ENCODE peak calls at places on chromosomes 3 and 15, in nine cellular contexts. W is substantia nigra, Y is HT1080, Z is WTC11, I is memory B cell, S is T-helper 17 cell, T is non-pigmented ciliary epithelial cell, O is NCI-H1092, F is LoVo. Q is an unnamed sample.

GRCh38 chr3:128648402-128648801 is 2.2 kb downstream of the RPN1 start:
- DNase-seq in Z (no peak), O (no peak), Y (no peak), F (no peak), I (no peak), T (no peak), W (no peak), S (no peak), Q (no peak)

GRCh38 chr3:48248095-48248863 is 7.4 kb downstream of the ZNF589 start:
- DNase-seq in F (no peak), O (no peak), T (no peak), W (no peak), Z (no peak), S (no peak), Y (peak; percentile 53), I (no peak), Q (no peak)

GRCh38 chr15:84734794-84735479 is 13.5 kb upstream of the ZNF592 start:
- DNase-seq in I (peak; percentile 54), Z (peak; percentile 78), T (no peak), W (no peak), O (no peak), Y (peak; percentile 78), S (peak; percentile 34), F (peak; percentile 89), Q (peak; percentile 11)

GRCh38 chr15:35499723-35500122 is 46.2 kb downstream of the DPH6 start:
- DNase-seq in Y (no peak), S (no peak), Z (no peak), O (no peak), T (no peak), W (no peak), I (no peak), F (no peak), Q (no peak)

GRCh38 chr3:34683851-34684250 is 885.4 kb downstream of the PDCD6IP start:
- DNase-seq in W (peak; percentile 6), F (peak; percentile 39), O (peak; percentile 25), T (no peak), Z (peak; percentile 82), I (peak; percentile 18), Y (peak; percentile 47), S (no peak), Q (peak; percentile 6)

GRCh38 chr3:127213381-127213918 is 20.5 kb downstream of the PRR23E start:
- DNase-seq in I (no peak), O (no peak), Z (no peak), T (no peak), W (no peak), Y (no peak), S (no peak), F (no peak), Q (no peak)

GRCh38 chr3:146626384-146627122 is 21.4 kb upstream of the PLSCR5 start:
- DNase-seq in O (peak; percentile 51), S (no peak), Y (no peak), W (no peak), Z (no peak), F (no peak), T (no peak), I (no peak), Q (no peak)

GRCh38 chr3:78277793-78278192 is 1237.9 kb downstream of the ROBO2 start:
- DNase-seq in O (no peak), I (no peak), T (no peak), S (no peak), Y (no peak), F (no peak), Z (no peak), W (no peak), Q (no peak)

GRCh38 chr3:43919067-43919466 is 228.3 kb downstream of the ABHD5 start:
- DNase-seq in O (no peak), Z (no peak), T (no peak), Y (peak; percentile 74), I (no peak), F (no peak), W (no peak), S (no peak), Q (no peak)

GRCh38 chr3:141383555-141384129 is 15.3 kb downstream of the ZBTB38 start:
- DNase-seq in O (peak; percentile 45), F (no peak), Y (no peak), I (no peak), T (no peak), Z (no peak), S (no peak), W (no peak), Q (peak; percentile 27)

GRCh38 chr15:65969865-65970832 is 100.9 kb downstream of the RAB11A start:
- DNase-seq in T (no peak), Y (no peak), F (no peak), I (no peak), O (no peak), S (no peak), Z (no peak), W (no peak), Q (no peak)

GRCh38 chr3:38054166-38054991 is 15.4 kb downstream of the DLEC1 start:
- DNase-seq in F (no peak), T (no peak), S (no peak), I (no peak), O (no peak), Z (no peak), Y (no peak), W (no peak), Q (no peak)

GRCh38 chr3:104437131-104437750 is 929.5 kb upstream of the ALCAM start:
- DNase-seq in W (no peak), O (no peak), S (no peak), F (peak; percentile 50), I (no peak), T (peak; percentile 42), Y (peak; percentile 78), Z (no peak), Q (peak; percentile 42)

GRCh38 chr15:33298631-33299030 is 12.1 kb upstream of the RYR3 start:
- DNase-seq in I (no peak), Z (no peak), W (no peak), F (no peak), S (no peak), T (no peak), Y (no peak), O (no peak), Q (no peak)

GRCh38 chr15:101556273-101556672 is 66.8 kb upstream of the PCSK6 start:
- DNase-seq in Y (no peak), O (no peak), F (no peak), S (no peak), T (no peak), W (no peak), Z (no peak), I (no peak), Q (no peak)

GRCh38 chr3:45958333-45958791 is 15.1 kb downstream of the CXCR6 start:
- DNase-seq in Y (peak; percentile 20), T (no peak), W (no peak), S (no peak), I (no peak), O (no peak), F (no peak), Z (no peak), Q (no peak)